ENCODE peak calls at places on chromosomes 5 and 9, in ten cellular contexts. E is stromal cell of bone marrow, U is Kasumi-1, K is NCI-H1092 treated with DMSO at 0.1 percent for 48 hours, I is astrocyte of the spinal cord, R is Calu3, N is EL, D is AG09309, T is LHCN-M2, S is erythroblast. V is an unnamed sample.

GRCh38 chr5:143398451-143399237 is 4.8 kb downstream of the NR3C1 start:
- DNase-seq in E (no peak), U (peak; percentile 48), K (no peak), I (peak; percentile 45), R (no peak), N (no peak), D (no peak), T (no peak), S (no peak), V (no peak)

GRCh38 chr5:88602584-88602983 is 280.4 kb downstream of the MEF2C start:
- DNase-seq in E (no peak), U (peak; percentile 33), K (no peak), I (no peak), R (peak; percentile 52), N (peak; percentile 4), D (no peak), T (no peak), S (peak; percentile 42), V (no peak)

GRCh38 chr5:180830253-180831138 is 27.9 kb upstream of the MGAT1 start:
- DNase-seq in E (no peak), U (peak; percentile 60), K (peak; percentile 33), I (no peak), R (no peak), N (no peak), D (no peak), T (peak; percentile 54), S (peak; percentile 82), V (peak; percentile 82)

GRCh38 chr5:178582291-178582690 is 7.9 kb downstream of the COL23A1 start:
- DNase-seq in E (no peak), U (no peak), K (no peak), I (no peak), R (no peak), N (no peak), D (no peak), T (no peak), S (no peak), V (no peak)

GRCh38 chr9:113503613-113504230 is 40.2 kb downstream of the RGS3 start:
- DNase-seq in E (no peak), U (no peak), K (no peak), I (no peak), R (no peak), N (no peak), D (no peak), T (no peak), S (no peak), V (no peak)

GRCh38 chr9:2717385-2717784 is at the start of gene KCNV2:
- DNase-seq in E (no peak), U (no peak), K (no peak), I (no peak), R (no peak), N (no peak), D (no peak), T (no peak), S (no peak), V (no peak)

GRCh38 chr9:14542071-14542470 is 151.2 kb downstream of the ZDHHC21 start:
- DNase-seq in E (no peak), U (no peak), K (peak; percentile 99), I (no peak), R (no peak), N (no peak), D (no peak), T (no peak), S (no peak), V (no peak)

GRCh38 chr5:56185777-56186311 is 47.3 kb downstream of the ANKRD55 start:
- DNase-seq in E (no peak), U (no peak), K (no peak), I (no peak), R (no peak), N (no peak), D (no peak), T (no peak), S (no peak), V (no peak)

GRCh38 chr5:106321242-106321641 is 1349.5 kb downstream of the EFNA5 start:
- DNase-seq in E (no peak), U (no peak), K (no peak), I (no peak), R (no peak), N (no peak), D (no peak), T (no peak), S (no peak), V (no peak)

GRCh38 chr5:139640432-139641115 is 7.6 kb upstream of the CXXC5 start:
- DNase-seq in E (no peak), U (no peak), K (no peak), I (no peak), R (no peak), N (no peak), D (no peak), T (no peak), S (no peak), V (peak; percentile 48)

GRCh38 chr9:3534614-3535404 is 9.0 kb upstream of the RFX3 start:
- DNase-seq in E (no peak), U (no peak), K (no peak), I (no peak), R (no peak), N (no peak), D (no peak), T (no peak), S (peak; percentile 33), V (no peak)

GRCh38 chr5:56211298-56211865 is 21.7 kb downstream of the ANKRD55 start:
- DNase-seq in E (peak; percentile 85), U (no peak), K (no peak), I (peak; percentile 80), R (peak; percentile 77), N (peak; percentile 97), D (peak; percentile 80), T (peak; percentile 96), S (no peak), V (no peak)

GRCh38 chr9:127264462-127265040 is at the start of gene GARNL3:
- DNase-seq in E (no peak), U (no peak), K (peak; percentile 40), I (no peak), R (no peak), N (no peak), D (no peak), T (no peak), S (no peak), V (no peak)

GRCh38 chr9:15837079-15837679 is 284.3 kb downstream of the CCDC171 start:
- DNase-seq in E (peak; percentile 40), U (peak; percentile 14), K (peak; percentile 79), I (peak; percentile 64), R (peak; percentile 45), N (peak; percentile 67), D (peak; percentile 17), T (peak; percentile 69), S (peak; percentile 72), V (no peak)

GRCh38 chr5:164394686-164395187 is 889.3 kb downstream of the MAT2B start:
- DNase-seq in E (no peak), U (peak; percentile 73), K (no peak), I (no peak), R (no peak), N (no peak), D (no peak), T (no peak), S (no peak), V (no peak)

GRCh38 chr5:149007174-149007573 is 55.7 kb downstream of the SH3TC2 start:
- DNase-seq in E (no peak), U (no peak), K (no peak), I (peak; percentile 59), R (no peak), N (peak; percentile 85), D (peak; percentile 63), T (peak; percentile 72), S (no peak), V (no peak)

GRCh38 chr5:68519135-68519534 is 303.6 kb downstream of the PIK3R1 start:
- DNase-seq in E (no peak), U (peak; percentile 88), K (no peak), I (no peak), R (no peak), N (no peak), D (no peak), T (no peak), S (no peak), V (no peak)

GRCh38 chr5:134626369-134627014 is 6.1 kb downstream of the SAR1B start:
- DNase-seq in E (no peak), U (no peak), K (no peak), I (peak; percentile 7), R (no peak), N (no peak), D (peak; percentile 20), T (no peak), S (no peak), V (no peak)

GRCh38 chr5:116876240-116876840 is 301.7 kb upstream of the SEMA6A start:
- DNase-seq in E (no peak), U (no peak), K (no peak), I (no peak), R (no peak), N (no peak), D (no peak), T (no peak), S (no peak), V (no peak)

GRCh38 chr9:70563437-70564204 is 149.2 kb upstream of the KLF9 start:
- DNase-seq in E (peak; percentile 88), U (peak; percentile 64), K (no peak), I (peak; percentile 91), R (no peak), N (peak; percentile 65), D (peak; percentile 95), T (peak; percentile 58), S (no peak), V (no peak)

GRCh38 chr5:76341935-76342334 is 61.1 kb upstream of the IQGAP2 start:
- DNase-seq in E (no peak), U (peak; percentile 44), K (no peak), I (no peak), R (no peak), N (no peak), D (no peak), T (no peak), S (no peak), V (no peak)

GRCh38 chr9:132498811-132499210 is 83.6 kb upstream of the BARHL1 start:
- DNase-seq in E (no peak), U (no peak), K (no peak), I (no peak), R (no peak), N (peak; percentile 53), D (no peak), T (no peak), S (no peak), V (no peak)

GRCh38 chr5:14399054-14399657 is 182.4 kb upstream of the OTULINL start:
- DNase-seq in E (peak; percentile 54), U (peak; percentile 74), K (peak; percentile 26), I (peak; percentile 86), R (no peak), N (peak; percentile 74), D (peak; percentile 27), T (peak; percentile 74), S (peak; percentile 44), V (no peak)

GRCh38 chr9:113934167-113934566 is 58.1 kb downstream of the ZNF618 start:
- DNase-seq in E (no peak), U (no peak), K (no peak), I (no peak), R (no peak), N (no peak), D (no peak), T (no peak), S (no peak), V (no peak)

GRCh38 chr9:121601234-121601633 is 50.2 kb upstream of the DAB2IP start:
- DNase-seq in E (no peak), U (peak; percentile 34), K (no peak), I (no peak), R (no peak), N (peak; percentile 30), D (no peak), T (no peak), S (no peak), V (no peak)

GRCh38 chr9:98862936-98863335 is 55.5 kb downstream of the GALNT12 start:
- DNase-seq in E (no peak), U (no peak), K (no peak), I (no peak), R (no peak), N (no peak), D (no peak), T (no peak), S (no peak), V (no peak)

GRCh38 chr9:108087781-108088180 is 598.2 kb upstream of the KLF4 start:
- DNase-seq in E (no peak), U (no peak), K (peak; percentile 8), I (no peak), R (no peak), N (no peak), D (no peak), T (no peak), S (no peak), V (no peak)

GRCh38 chr5:86625148-86625547 is 7.4 kb downstream of the COX7C start:
- DNase-seq in E (no peak), U (no peak), K (no peak), I (no peak), R (no peak), N (no peak), D (no peak), T (no peak), S (no peak), V (no peak)